ENCODE peak calls at places on chromosome 4, in four cellular contexts. J is neuronal stem cell; F is DND-41; U is stimulated activated CD4-positive, alpha-beta T cell treated with anti-CD3 and anti-CD28 coated beads, Interleukin-15, amount 100 ng/mL, for 1 hour. V is an unnamed sample.

GRCh38 chr4:7929530-7929951 is 10.1 kb downstream of the AFAP1 start:
- DNase-seq in F (no peak), U (no peak), J (no peak), V (no peak)

GRCh38 chr4:56799824-56800756 is 21.4 kb downstream of the SPINK2 start:
- DNase-seq in U (peak), F (peak), J (peak), V (peak)

GRCh38 chr4:54230479-54231418 is 1.7 kb downstream of the PDGFRA start:
- DNase-seq in U (no peak), J (peak), F (no peak), V (peak)

GRCh38 chr4:135418353-135418752 is 1216.8 kb upstream of the PABPC4L start:
- DNase-seq in F (no peak), U (no peak), J (no peak), V (no peak)

GRCh38 chr4:188434686-188435085 is 295.4 kb downstream of the TRIML1 start:
- DNase-seq in J (no peak), F (no peak), U (no peak), V (no peak)

GRCh38 chr4:11724731-11725130 is 296.0 kb upstream of the HS3ST1 start:
- DNase-seq in J (no peak), F (no peak), U (no peak), V (no peak)

GRCh38 chr4:142347241-142347640 is 498.9 kb downstream of the INPP4B start:
- DNase-seq in F (no peak), J (no peak), U (no peak), V (no peak)

GRCh38 chr4:153465145-153465544 is 1.0 kb upstream of the TMEM131L start:
- DNase-seq in F (no peak), J (no peak), U (no peak), V (no peak)

GRCh38 chr4:65798498-65799127 is 128.3 kb upstream of the EPHA5 start:
- DNase-seq in J (no peak), U (no peak), F (no peak), V (no peak)

GRCh38 chr4:87058272-87059073 is 123.7 kb downstream of the AFF1 start:
- DNase-seq in J (no peak), F (no peak), U (peak), V (peak)

GRCh38 chr4:55121246-55121645 is 4.1 kb downstream of the KDR start:
- DNase-seq in U (no peak), J (no peak), F (no peak), V (no peak)

GRCh38 chr4:156198511-156198910 is 244.8 kb upstream of the CTSO start:
- DNase-seq in F (no peak), U (no peak), J (no peak), V (no peak)

GRCh38 chr4:8515316-8516060 is 64.7 kb upstream of the GPR78 start:
- DNase-seq in J (no peak), F (no peak), U (no peak), V (no peak)

GRCh38 chr4:40316333-40316781 is 18.8 kb upstream of the CHRNA9 start:
- DNase-seq in F (no peak), J (no peak), U (no peak), V (peak)

GRCh38 chr4:77566148-77566547 is 39.5 kb upstream of the CXCL13 start:
- DNase-seq in U (no peak), F (no peak), J (no peak), V (no peak)

GRCh38 chr4:16026155-16026761 is 57.6 kb downstream of the PROM1 start:
- DNase-seq in U (no peak), J (peak), F (peak), V (no peak)

GRCh38 chr4:118999919-119000318 is 111.3 kb downstream of the SYNPO2 start:
- DNase-seq in U (no peak), F (no peak), J (no peak), V (no peak)

GRCh38 chr4:15164571-15164970 is 162.3 kb downstream of the CPEB2 start:
- DNase-seq in J (no peak), U (no peak), F (no peak), V (no peak)

GRCh38 chr4:39682133-39682532 is 15.8 kb upstream of the UBE2K start:
- DNase-seq in U (no peak), J (no peak), F (no peak), V (no peak)

GRCh38 chr4:168188754-168189153 is 96.4 kb downstream of the ANXA10 start:
- DNase-seq in J (no peak), F (no peak), U (no peak), V (no peak)

GRCh38 chr4:142434519-142435224 is 411.4 kb downstream of the INPP4B start:
- DNase-seq in F (no peak), U (no peak), J (no peak), V (no peak)

GRCh38 chr4:3443750-3444309 is 2.1 kb downstream of the HGFAC start:
- DNase-seq in F (no peak), U (no peak), J (no peak), V (no peak)